ENCODE peak calls at places on chromosomes 12 and 14, in four cellular contexts. N is cardiac fibroblast, C is left ventricle myocardium inferior, J is testis. K is an unnamed sample.

GRCh38 chr12:67716817-67717216 is 68.3 kb downstream of the DYRK2 start:
- DNase-seq in J (no peak), N (peak), C (no peak), K (no peak)

GRCh38 chr12:32501835-32502333 is 102.5 kb downstream of the FGD4 start:
- DNase-seq in N (peak), C (no peak), J (peak), K (peak)

GRCh38 chr12:26017484-26018211 is 59.2 kb downstream of the RASSF8 start:
- DNase-seq in J (peak), N (peak), C (no peak), K (peak)

GRCh38 chr12:101459642-101460346 is 15.3 kb upstream of the SPIC start:
- DNase-seq in N (no peak), J (no peak), C (no peak), K (no peak)

GRCh38 chr14:21913759-21914158 is 240.1 kb upstream of the OR4E1 start:
- DNase-seq in N (peak), J (peak), C (no peak), K (peak)

GRCh38 chr12:106585237-106585834 is 2.5 kb downstream of the RFX4 start:
- DNase-seq in C (no peak), N (no peak), J (no peak), K (no peak)

GRCh38 chr14:53858344-53858682 is 98.3 kb downstream of the BMP4 start:
- DNase-seq in J (no peak), C (no peak), N (no peak), K (no peak)

GRCh38 chr14:37198273-37198598 is 499 bp downstream of the MIPOL1 start:
- DNase-seq in C (no peak), N (no peak), J (no peak), K (no peak)

GRCh38 chr14:73058923-73059311 is 583 bp downstream of the RBM25 start:
- DNase-seq in C (peak), J (peak), N (peak), K (peak)

GRCh38 chr12:127054531-127054930 is 1212.4 kb upstream of the TMEM132C start:
- DNase-seq in C (no peak), J (no peak), N (peak), K (no peak)

GRCh38 chr12:1848146-1848545 is 27.8 kb downstream of the LRTM2 start:
- DNase-seq in N (no peak), J (no peak), C (no peak), K (peak)

GRCh38 chr12:87813476-87814234 is 215.5 kb downstream of the C12orf50 start:
- DNase-seq in J (no peak), C (no peak), N (peak), K (no peak)

GRCh38 chr12:109191621-109192250 is 75.3 kb downstream of the ACACB start:
- DNase-seq in J (no peak), C (no peak), N (no peak), K (no peak)

GRCh38 chr12:51322452-51322851 is 1.5 kb downstream of the BIN2 start:
- DNase-seq in N (no peak), C (no peak), J (no peak), K (no peak)

GRCh38 chr14:33737446-33737845 is 213.4 kb downstream of the EGLN3 start:
- DNase-seq in N (peak), C (no peak), J (no peak), K (no peak)

GRCh38 chr12:55700255-55701018 is 7.3 kb downstream of the ITGA7 start:
- DNase-seq in C (no peak), N (no peak), J (no peak), K (no peak)

GRCh38 chr12:6554168-6554989 is 1.5 kb downstream of the IFFO1 start:
- DNase-seq in J (peak), N (peak), C (peak), K (peak)

GRCh38 chr14:64701660-64702059 is 2.6 kb upstream of the PLEKHG3 start:
- DNase-seq in J (no peak), N (no peak), C (no peak), K (no peak)

GRCh38 chr14:69625299-69626131 is 14.1 kb downstream of the SUSD6 start:
- DNase-seq in J (peak), C (peak), N (peak), K (peak)

GRCh38 chr12:97960741-97961608 is 498.4 kb downstream of the RMST start:
- DNase-seq in C (no peak), N (peak), J (peak), K (peak)

GRCh38 chr12:20629414-20630156 is 65.5 kb upstream of the SLCO1C1 start:
- DNase-seq in J (no peak), N (peak), C (peak), K (peak)

GRCh38 chr14:70896317-70896716 is 10.9 kb upstream of the PCNX1 start:
- DNase-seq in J (no peak), N (no peak), C (no peak), K (no peak)

GRCh38 chr12:41510470-41510869 is 322.4 kb downstream of the PDZRN4 start:
- DNase-seq in J (no peak), C (no peak), N (no peak), K (no peak)

GRCh38 chr12:15772405-15773018 is 16.7 kb downstream of the EPS8 start:
- DNase-seq in J (no peak), N (peak), C (no peak), K (no peak)

GRCh38 chr12:39157696-39158342 is 252.4 kb upstream of the CPNE8 start:
- DNase-seq in J (peak), N (no peak), C (no peak), K (peak)

GRCh38 chr12:90235642-90236041 is 527.0 kb upstream of the ATP2B1 start:
- DNase-seq in C (no peak), J (no peak), N (peak), K (no peak)

GRCh38 chr14:63387691-63388090 is 69.0 kb upstream of the GPHB5 start:
- DNase-seq in N (no peak), J (no peak), C (no peak), K (no peak)

GRCh38 chr14:60773558-60773957 is 39.0 kb downstream of the MNAT1 start:
- DNase-seq in J (no peak), C (no peak), N (no peak), K (no peak)

GRCh38 chr14:61653507-61653906 is 41.8 kb upstream of the HIF1A start:
- DNase-seq in C (no peak), J (peak), N (peak), K (peak)

GRCh38 chr12:98645572-98646067 is 530 bp downstream of the APAF1 start:
- DNase-seq in C (no peak), J (peak), N (peak), K (peak)

GRCh38 chr14:54230645-54231044 is 166.2 kb upstream of the CDKN3 start:
- DNase-seq in N (no peak), C (no peak), J (no peak), K (no peak)

GRCh38 chr14:70020350-70021170 is 141.3 kb downstream of the SMOC1 start:
- DNase-seq in C (no peak), N (no peak), J (peak), K (no peak)

GRCh38 chr12:43957732-43958131 is 121.9 kb downstream of the TMEM117 start:
- DNase-seq in J (peak), C (no peak), N (peak), K (no peak)

GRCh38 chr14:85531141-85531593 is 1.2 kb downstream of the FLRT2 start:
- DNase-seq in N (peak), C (peak), J (no peak), K (peak)

GRCh38 chr14:85528080-85528881 is 1.7 kb upstream of the FLRT2 start:
- DNase-seq in J (peak), C (no peak), N (peak), K (peak)

GRCh38 chr14:85530626-85531025 is 682 bp downstream of the FLRT2 start:
- DNase-seq in C (no peak), N (no peak), J (no peak), K (no peak)

GRCh38 chr14:85528882-85529585 is 910 bp upstream of the FLRT2 start:
- DNase-seq in J (peak), C (no peak), N (peak), K (peak)

GRCh38 chr14:85529803-85530574 is at the start of gene FLRT2:
- DNase-seq in J (peak), N (peak), C (peak), K (peak)
- H3K4me3 ChIP-seq in J (peak), N (peak), C (peak), K (peak)

GRCh38 chr12:124464062-124464461 is 103.3 kb downstream of the NCOR2 start:
- DNase-seq in J (peak), C (peak), N (peak), K (peak)
- TF ChIP-seq CTCF in J (no peak), C (no peak), N (no peak), K (no peak)

DNA sequence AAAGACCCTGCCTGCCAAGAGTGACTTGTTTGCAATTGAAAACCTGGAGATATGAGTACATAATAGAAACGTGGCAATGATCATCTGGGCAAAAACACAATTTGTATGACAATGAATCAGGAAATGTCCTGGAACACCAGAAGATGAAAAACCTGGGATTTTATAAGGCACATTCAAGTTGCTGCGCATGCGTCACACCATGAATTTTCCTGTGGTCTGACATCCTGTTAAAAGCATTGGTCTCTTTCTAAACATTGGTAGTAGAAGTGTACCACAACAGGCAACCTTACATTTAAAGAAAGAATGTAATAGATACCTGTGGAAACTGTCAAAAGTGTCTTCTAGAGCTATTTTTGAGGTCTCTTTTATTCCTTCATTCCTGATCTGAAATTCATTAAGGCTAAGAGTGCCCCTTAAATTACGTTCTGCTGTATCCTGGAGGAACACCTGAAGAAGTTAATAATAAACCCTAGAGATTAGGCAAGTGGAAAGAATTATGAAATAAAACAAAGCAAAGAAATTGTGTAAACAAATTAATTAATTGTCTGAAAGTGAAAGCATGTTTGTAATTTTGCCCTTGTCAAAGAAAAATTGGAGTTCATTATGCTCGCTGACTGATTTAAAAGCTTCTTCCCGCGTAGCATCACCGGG is 676.5 kb downstream of the DIO2 start:
- DNase-seq in J (no peak), C (no peak), N (no peak), K (no peak)
- H3K4me3 ChIP-seq in J (no peak), C (no peak), N (no peak), K (no peak)

GRCh38 chr12:49537709-49538601 is 875 bp upstream of the KCNH3 start:
- DNase-seq in J (no peak), C (no peak), N (no peak), K (peak)
- TF ChIP-seq CTCF in J (no peak), C (no peak), N (no peak), K (peak)

DNA sequence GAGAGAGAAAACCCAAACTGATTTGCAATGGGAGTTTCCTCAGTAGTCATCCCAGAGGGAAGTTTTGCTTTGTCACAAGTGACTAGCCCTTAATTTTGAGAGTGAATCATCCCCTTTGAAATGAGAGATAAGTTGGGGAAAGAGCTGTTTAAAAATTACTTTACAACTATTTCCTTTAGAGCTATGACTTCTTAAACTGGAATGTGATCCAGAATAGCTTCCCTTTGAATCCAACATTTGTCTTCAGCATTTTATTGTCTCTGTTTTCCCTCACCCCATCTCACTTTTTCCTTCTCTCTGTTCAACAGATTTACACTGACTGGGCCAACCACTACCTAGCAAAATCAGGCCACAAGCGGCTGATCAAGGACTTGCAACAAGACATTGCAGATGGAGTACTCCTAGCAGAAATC is 109.3 kb downstream of the NAV3 start:
- DNase-seq in C (no peak), J (no peak), N (peak), K (no peak)
- H3K4me3 ChIP-seq in C (no peak), J (no peak), N (peak), K (no peak)

GRCh38 chr12:124405151-124405550 is 110.3 kb downstream of the RFLNA start:
- DNase-seq in J (no peak), N (no peak), C (no peak), K (no peak)
- TF ChIP-seq CTCF in J (no peak), N (no peak), C (no peak), K (no peak)

GRCh38 chr14:56338674-56339073 is 220.5 kb downstream of the PELI2 start:
- DNase-seq in N (no peak), C (no peak), J (no peak), K (no peak)
- H3K4me3 ChIP-seq in N (no peak), C (no peak), J (no peak), K (no peak)

GRCh38 chr12:81330480-81330879 is 252.6 kb downstream of the ACSS3 start:
- DNase-seq in C (no peak), J (no peak), N (no peak), K (no peak)
- TF ChIP-seq CTCF in C (peak), J (no peak), N (no peak), K (no peak)

GRCh38 chr14:102560436-102561261 is 31.8 kb upstream of the RCOR1 start:
- DNase-seq in J (no peak), N (no peak), C (no peak), K (no peak)

GRCh38 chr14:102557434-102558226 is 34.8 kb upstream of the RCOR1 start:
- DNase-seq in N (no peak), C (no peak), J (no peak), K (no peak)

GRCh38 chr14:102558566-102558965 is 33.9 kb upstream of the RCOR1 start:
- DNase-seq in J (no peak), C (no peak), N (no peak), K (no peak)

GRCh38 chr14:102556098-102556677 is 36.3 kb upstream of the RCOR1 start:
- DNase-seq in N (no peak), J (no peak), C (no peak), K (no peak)

GRCh38 chr14:102554835-102555819 is 37.3 kb upstream of the RCOR1 start:
- DNase-seq in C (peak), N (peak), J (peak), K (peak)
- H3K4me3 ChIP-seq in C (peak), N (peak), J (peak), K (peak)

K was measured in thyroid gland.